ENCODE peak calls at places on chromosomes 5 and 9, in six cellular contexts. K, E, U, M, Y and N are unnamed samples. For H3K4me1, the result is how much of the 10 kb centered on the place peaks cover.

GRCh38 chr9:34125681-34126206 is 754 bp downstream of the DCAF12 start:
- DNase-seq in K (no peak), M (no peak), Y (no peak), U (peak), E (no peak), N (no peak)

GRCh38 chr5:172114875-172115422 is 73.1 kb downstream of the STK10 start:
- DNase-seq in K (no peak), Y (no peak), M (no peak), E (peak), U (no peak), N (peak)

GRCh38 chr9:96232539-96233241 is 69.3 kb downstream of the HSD17B3 start:
- DNase-seq in U (peak), M (peak), K (peak), Y (no peak), E (peak), N (peak)

GRCh38 chr5:81609810-81610375 is 141.0 kb downstream of the SSBP2 start:
- DNase-seq in U (no peak), M (no peak), Y (no peak), K (no peak), E (no peak), N (no peak)

GRCh38 chr9:127897194-127897692 is 2.2 kb downstream of the ST6GALNAC6 start:
- DNase-seq in Y (peak), K (peak), U (peak), M (peak), E (no peak), N (peak)

GRCh38 chr5:119285070-119285916 is 70.5 kb upstream of the TNFAIP8 start:
- DNase-seq in K (no peak), E (no peak), M (no peak), Y (no peak), U (peak), N (peak)

GRCh38 chr9:106700676-106701075 is 162.3 kb upstream of the ZNF462 start:
- DNase-seq in M (no peak), Y (no peak), K (no peak), E (no peak), U (peak), N (no peak)

GRCh38 chr9:95513722-95514121 is 3.0 kb downstream of the PTCH1 start:
- DNase-seq in K (no peak), E (no peak), U (no peak), M (no peak), Y (no peak), N (no peak)

GRCh38 chr9:79008916-79009315 is 562.8 kb upstream of the TLE4 start:
- DNase-seq in E (no peak), M (no peak), K (no peak), Y (no peak), U (no peak), N (no peak)

GRCh38 chr5:71830626-71831539 is 111.8 kb downstream of the CARTPT start:
- DNase-seq in U (peak), E (no peak), M (peak), Y (peak), K (peak), N (peak)

GRCh38 chr5:119512277-119512676 is 60.0 kb downstream of the HSD17B4 start:
- DNase-seq in E (no peak), U (peak), Y (no peak), K (no peak), M (no peak), N (no peak)

GRCh38 chr9:4069457-4070162 is 230.3 kb downstream of the GLIS3 start:
- DNase-seq in K (no peak), U (no peak), Y (no peak), E (no peak), M (no peak), N (no peak)

DNA sequence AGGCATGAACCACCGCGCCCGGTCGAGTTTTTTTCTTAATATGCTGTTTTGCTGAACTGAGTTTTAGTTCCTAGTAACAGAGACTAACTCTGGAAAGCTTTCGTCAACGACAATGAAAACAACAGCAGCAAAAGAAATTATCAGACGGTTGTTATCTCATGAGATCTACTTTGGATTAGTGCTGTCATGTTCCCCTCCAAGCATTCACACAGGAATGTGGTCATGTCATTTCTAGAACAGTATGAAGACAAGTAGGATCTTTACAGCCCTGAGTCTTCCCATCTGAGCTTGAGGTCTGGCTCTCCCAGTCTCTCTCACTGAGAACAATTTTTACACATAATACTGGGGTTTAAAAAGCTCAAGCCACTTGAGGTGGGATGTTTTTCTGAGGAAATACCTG is 4.0 kb upstream of the ANKRD33B start:
- DNase-seq in E (no peak), K (no peak), M (no peak), U (no peak), Y (no peak), N (no peak)
- H3K4me1 ChIP-seq in E (under half), K (under half), M (under half), U (under half), Y (half or more), N (under half)

GRCh38 chr5:138972836-138973235 is 97.7 kb upstream of the LRRTM2 start:
- DNase-seq in M (peak), K (no peak), Y (no peak), U (no peak), E (no peak), N (no peak)
- H3K4me1 ChIP-seq in M (under half), K (under half), Y (under half), U (under half), E (under half), N (half or more)

GRCh38 chr5:38538161-38538560 is 18.3 kb downstream of the LIFR start:
- DNase-seq in M (no peak), U (no peak), E (no peak), Y (no peak), K (no peak), N (no peak)
- H3K4me1 ChIP-seq in M (under half), U (under half), E (under half), Y (under half), K (under half), N (half or more)

DNA sequence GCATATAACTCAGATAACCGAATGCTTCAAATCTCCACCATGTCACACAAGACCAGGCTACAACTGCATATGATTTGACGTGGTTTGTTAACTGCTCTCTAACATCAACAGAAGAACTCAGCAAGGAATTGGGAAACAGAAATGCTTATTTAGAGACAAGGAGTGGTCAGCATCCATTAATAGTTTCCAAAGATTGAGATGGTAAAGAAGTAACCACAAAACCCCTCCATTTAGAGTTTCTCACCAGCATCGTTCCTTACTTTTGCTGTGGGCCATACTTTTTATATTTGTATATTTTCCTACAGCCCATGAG is 25.2 kb downstream of the DPYSL3 start:
- DNase-seq in E (no peak), K (no peak), Y (no peak), M (no peak), U (no peak), N (no peak)
- H3K4me1 ChIP-seq in E (under half), K (under half), Y (under half), M (under half), U (half or more), N (half or more)

DNA sequence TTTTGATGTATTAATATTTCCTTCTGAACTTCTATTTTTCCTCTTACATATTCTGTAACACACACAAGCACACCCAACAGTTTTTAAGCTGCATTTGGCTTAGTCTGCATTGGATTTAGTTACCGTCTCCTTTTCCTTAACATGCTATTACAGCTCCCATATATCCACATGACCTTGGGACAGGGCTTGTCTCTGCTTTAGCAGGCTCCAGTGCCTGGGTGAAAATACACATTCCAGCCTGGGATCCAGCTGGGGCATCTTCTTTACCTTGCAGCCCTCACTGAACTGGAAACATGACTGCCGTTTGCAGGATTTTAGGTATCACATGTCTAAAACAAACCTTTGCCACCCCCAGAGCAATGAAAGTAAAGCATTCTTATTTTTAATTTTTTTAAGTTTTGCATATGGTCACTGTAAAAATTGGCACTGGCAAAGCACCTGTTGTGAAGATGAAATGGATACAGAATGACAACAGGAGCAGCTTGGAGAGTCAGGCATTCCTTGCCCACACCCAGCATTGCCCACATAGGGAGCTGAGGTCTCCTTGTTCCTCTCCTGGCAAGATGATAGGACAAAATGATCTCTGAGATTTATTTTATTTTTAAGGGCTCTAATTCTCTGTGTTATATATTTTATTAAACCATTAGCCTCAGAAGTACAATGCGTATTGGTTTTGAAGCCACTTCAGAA is 4.0 kb downstream of the GADD45G start:
- DNase-seq in Y (no peak), M (peak), E (no peak), U (no peak), K (no peak), N (no peak)
- H3K4me1 ChIP-seq in Y (under half), M (under half), E (under half), U (under half), K (under half), N (under half)

DNA sequence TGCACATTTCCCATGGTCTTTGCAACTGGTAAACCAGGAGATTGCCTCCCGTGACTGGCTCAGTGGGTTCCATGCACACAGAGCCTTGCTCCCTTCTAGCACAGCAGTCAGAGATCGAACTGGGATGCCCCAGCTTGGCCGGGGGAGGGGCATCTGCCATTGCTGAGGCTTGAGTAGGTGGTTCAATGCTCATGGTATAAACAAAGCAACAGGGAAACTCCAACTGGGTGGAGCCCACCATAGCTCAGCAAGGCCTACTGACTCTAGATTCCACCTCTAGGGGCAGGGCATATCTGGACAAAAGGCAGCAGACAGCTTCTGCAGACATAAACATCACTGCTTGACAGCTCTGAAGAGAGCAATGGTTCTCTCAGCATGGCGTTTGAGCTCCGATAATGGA is 67.0 kb upstream of the PPP1R2B start:
- DNase-seq in K (no peak), U (no peak), M (no peak), E (no peak), Y (no peak), N (no peak)
- H3K4me1 ChIP-seq in K (under half), U (under half), M (under half), E (under half), Y (under half), N (under half)

GRCh38 chr9:68507796-68508145 is 32.9 kb downstream of the TMEM252 start:
- DNase-seq in E (no peak), U (no peak), Y (no peak), K (no peak), M (no peak), N (no peak)
- H3K4me1 ChIP-seq in E (under half), U (under half), Y (under half), K (under half), M (under half), N (half or more)

GRCh38 chr9:91604451-91604850 is 180.8 kb upstream of the NFIL3 start:
- DNase-seq in Y (no peak), U (no peak), E (no peak), K (no peak), M (no peak), N (no peak)
- H3K4me1 ChIP-seq in Y (under half), U (under half), E (under half), K (under half), M (under half), N (under half)

DNA sequence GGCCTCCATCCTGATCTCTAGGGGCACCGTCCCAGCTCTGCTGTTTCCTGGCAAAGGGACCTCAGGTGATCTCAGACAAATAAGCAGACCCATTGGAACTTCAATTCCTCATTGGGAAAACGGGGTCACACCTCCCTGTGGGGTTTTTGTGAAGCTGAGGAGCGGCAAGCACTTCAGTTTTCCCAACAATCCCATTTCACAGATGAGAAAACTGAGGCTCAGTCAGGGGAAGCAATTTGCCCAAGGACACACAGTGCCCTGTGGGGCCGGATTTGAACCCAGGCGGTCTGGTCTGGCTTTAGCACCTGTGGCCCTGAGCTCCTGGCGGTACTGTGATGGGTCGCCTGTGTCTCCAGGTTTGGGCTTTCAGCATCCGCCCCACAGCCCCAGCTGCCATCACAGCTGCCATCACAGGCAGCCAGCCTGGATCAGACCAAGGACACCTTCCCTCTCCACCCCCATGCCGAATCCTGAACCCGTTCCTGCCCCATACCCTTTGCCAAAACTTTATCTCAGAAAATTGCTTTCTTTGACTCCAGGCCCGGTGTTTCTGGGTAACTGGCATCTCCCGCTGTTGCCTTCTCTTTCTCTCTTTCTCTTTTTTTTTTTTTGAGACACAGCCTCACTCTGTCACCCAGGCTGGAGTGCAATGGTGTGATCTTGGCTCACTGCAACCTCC is 26.4 kb downstream of the NCS1 start:
- DNase-seq in K (no peak), M (peak), E (no peak), Y (no peak), U (no peak), N (no peak)
- H3K4me1 ChIP-seq in K (under half), M (half or more), E (under half), Y (under half), U (under half), N (under half)

DNA sequence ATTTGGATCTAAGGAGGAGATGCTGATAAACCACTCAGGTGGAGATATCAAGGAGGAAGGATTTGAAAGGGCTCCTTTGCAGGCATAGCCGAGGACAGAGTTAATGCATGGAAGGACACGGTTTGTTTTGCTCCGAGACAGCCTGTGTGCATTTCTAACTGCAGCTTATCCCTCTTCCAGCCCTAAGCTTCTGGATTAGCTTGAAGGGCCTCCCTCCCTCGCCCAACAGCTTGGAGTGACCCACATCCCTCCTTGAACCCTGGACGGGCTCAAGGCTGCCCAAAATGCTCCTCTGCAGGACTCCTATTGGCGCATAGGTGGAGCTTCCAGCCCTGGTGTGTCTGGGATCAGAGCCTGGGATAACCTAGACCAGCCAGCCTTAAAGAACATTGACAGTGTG is 66.7 kb downstream of the PPARGC1B start:
- DNase-seq in Y (no peak), U (no peak), E (no peak), M (no peak), K (no peak), N (no peak)
- H3K4me1 ChIP-seq in Y (under half), U (under half), E (under half), M (under half), K (under half), N (half or more)